ENCODE peak calls at places on chromosomes 2 and 18, in six cellular contexts. J is lung, V is uterus, F is kidney, S is RWPE2, A is HCT116. T is an unnamed sample.

GRCh38 chr18:45503988-45504387 is 111.3 kb upstream of the SLC14A2 start:
- DNase-seq in J (no peak), V (no peak), F (no peak), S (no peak), A (no peak), T (no peak)

GRCh38 chr2:191917967-191918651 is 71.2 kb upstream of the CAVIN2 start:
- DNase-seq in J (no peak), V (no peak), F (no peak), S (no peak), A (no peak), T (no peak)

GRCh38 chr2:121220995-121221394 is 64.0 kb downstream of the TFCP2L1 start:
- DNase-seq in J (no peak), V (no peak), F (no peak), S (no peak), A (peak; percentile 53), T (no peak)

GRCh38 chr2:209368406-209368805 is 55.4 kb upstream of the MAP2 start:
- DNase-seq in J (no peak), V (no peak), F (no peak), S (no peak), A (no peak), T (no peak)

GRCh38 chr2:178733975-178734374 is 73.2 kb downstream of the TTN start:
- DNase-seq in J (no peak), V (no peak), F (no peak), S (no peak), A (no peak), T (no peak)

GRCh38 chr2:73291093-73291460 is 2.3 kb downstream of the EGR4 start:
- DNase-seq in J (no peak), V (no peak), F (peak; percentile 86), S (no peak), A (no peak), T (peak; percentile 64)

GRCh38 chr2:47189635-47190034 is 34.5 kb upstream of the STPG4 start:
- DNase-seq in J (no peak), V (no peak), F (no peak), S (no peak), A (no peak), T (no peak)

GRCh38 chr2:217864960-217865359 is 137.8 kb downstream of the TNS1 start:
- DNase-seq in J (no peak), V (no peak), F (no peak), S (no peak), A (no peak), T (no peak)

GRCh38 chr2:28422903-28423741 is 30.5 kb downstream of the FOSL2 start:
- DNase-seq in J (no peak), V (no peak), F (no peak), S (no peak), A (no peak), T (no peak)

GRCh38 chr18:49094136-49094535 is 143.4 kb upstream of the SMAD7 start:
- DNase-seq in J (no peak), V (no peak), F (no peak), S (no peak), A (no peak), T (no peak)

GRCh38 chr2:198326431-198326830 is 522.0 kb downstream of the PLCL1 start:
- DNase-seq in J (no peak), V (no peak), F (no peak), S (no peak), A (no peak), T (no peak)

GRCh38 chr2:30368258-30368657 is 78.8 kb upstream of the LCLAT1 start:
- DNase-seq in J (peak; percentile 50), V (peak; percentile 50), F (peak; percentile 88), S (no peak), A (no peak), T (no peak)

GRCh38 chr18:37565985-37566478 is 434 bp upstream of the CELF4 start:
- DNase-seq in J (no peak), V (no peak), F (peak; percentile 82), S (no peak), A (no peak), T (no peak)

GRCh38 chr2:136005462-136006205 is 20.2 kb upstream of the DARS1 start:
- DNase-seq in J (no peak), V (no peak), F (no peak), S (no peak), A (no peak), T (no peak)

GRCh38 chr2:142220901-142221300 is 90.1 kb upstream of the LRP1B start:
- DNase-seq in J (no peak), V (no peak), F (no peak), S (no peak), A (no peak), T (no peak)

GRCh38 chr18:6718255-6718654 is 11.3 kb upstream of the ARHGAP28 start:
- DNase-seq in J (no peak), V (no peak), F (no peak), S (no peak), A (no peak), T (no peak)

GRCh38 chr2:239832101-239832994 is 192.8 kb downstream of the NDUFA10 start:
- DNase-seq in J (no peak), V (peak; percentile 4), F (peak; percentile 26), S (no peak), A (no peak), T (no peak)

GRCh38 chr2:239830066-239830717 is 194.9 kb downstream of the NDUFA10 start:
- DNase-seq in J (peak; percentile 22), V (peak; percentile 4), F (peak; percentile 57), S (no peak), A (no peak), T (no peak)

GRCh38 chr2:239830718-239831271 is 194.3 kb downstream of the NDUFA10 start:
- DNase-seq in J (peak; percentile 21), V (peak; percentile 8), F (peak; percentile 64), S (no peak), A (no peak), T (no peak)

GRCh38 chr2:239832995-239833727 is 192.0 kb downstream of the NDUFA10 start:
- DNase-seq in J (peak; percentile 20), V (no peak), F (peak; percentile 58), S (no peak), A (no peak), T (no peak)

DNA sequence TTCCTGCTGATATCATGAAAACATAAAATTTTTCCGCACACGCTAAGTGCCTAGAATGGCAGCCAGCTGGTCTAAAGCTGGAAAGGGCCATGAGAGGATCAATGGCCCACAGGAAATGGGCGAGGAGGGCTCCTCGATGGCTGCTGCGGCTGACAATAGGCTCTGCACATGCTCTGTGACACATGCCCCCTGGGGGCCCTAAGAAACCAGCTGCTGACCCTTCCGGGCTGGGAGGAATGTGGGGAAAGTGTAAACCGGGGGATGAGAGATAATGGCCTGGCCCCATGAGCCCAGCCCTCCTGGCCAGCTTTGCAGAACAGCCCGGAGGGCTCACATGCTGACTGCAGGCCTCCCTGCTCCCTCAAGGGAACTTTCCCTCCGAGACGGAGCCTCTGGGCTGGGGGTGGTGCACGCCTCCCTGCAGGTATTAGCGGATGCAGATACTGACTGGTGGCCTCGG is 193.8 kb downstream of the NDUFA10 start:
- DNase-seq in J (peak; percentile 27), V (peak; percentile 11), F (peak; percentile 72), S (no peak), A (no peak), T (peak; percentile 63)
- H3K9me3 ChIP-seq in J (no peaks in the 10 kb centered on the region), V (no peaks in the 10 kb centered on the region), F (no peaks in the 10 kb centered on the region), S (no peaks in the 10 kb centered on the region), A (no peaks in the 10 kb centered on the region), T (peaks cover 4% of the 10 kb centered on the region)

DNA sequence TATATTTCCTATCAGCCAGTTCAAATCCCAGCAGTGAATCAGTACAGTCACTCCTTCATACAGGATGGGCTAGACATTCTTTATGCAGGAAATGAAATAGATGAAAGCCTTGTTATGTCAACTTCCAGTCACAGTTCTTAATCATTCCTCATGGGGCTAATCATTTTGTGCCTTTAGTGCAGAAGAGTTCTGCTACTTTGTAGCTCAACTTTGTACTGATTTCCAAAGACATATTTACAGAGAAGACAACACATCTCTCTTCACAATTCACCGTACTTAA is 593.9 kb upstream of the NETO1 start:
- DNase-seq in J (no peak), V (no peak), F (no peak), S (no peak), A (no peak), T (no peak)
- H3K4me3 ChIP-seq in J (no peak overlapping the region), V (no peak overlapping the region), F (no peak overlapping the region), S (no peak overlapping the region), A (no peak overlapping the region), T (no peak overlapping the region)

GRCh38 chr2:4122751-4123150 is 419.4 kb downstream of the DCDC2C start:
- DNase-seq in J (no peak), V (no peak), F (no peak), S (no peak), A (no peak), T (no peak)
- H3K9me3 ChIP-seq in J (peaks cover 3% of the 10 kb centered on the region), V (no peaks in the 10 kb centered on the region), F (no peaks in the 10 kb centered on the region), S (no peaks in the 10 kb centered on the region), A (no peaks in the 10 kb centered on the region), T (no peaks in the 10 kb centered on the region)

GRCh38 chr2:165815299-165815698 is 21.3 kb upstream of the GALNT3 start:
- DNase-seq in J (no peak), V (no peak), F (no peak), S (no peak), A (no peak), T (no peak)
- H3K4me3 ChIP-seq in J (no peak overlapping the region), V (no peak overlapping the region), F (no peak overlapping the region), S (no peak overlapping the region), A (no peak overlapping the region), T (no peak overlapping the region)

DNA sequence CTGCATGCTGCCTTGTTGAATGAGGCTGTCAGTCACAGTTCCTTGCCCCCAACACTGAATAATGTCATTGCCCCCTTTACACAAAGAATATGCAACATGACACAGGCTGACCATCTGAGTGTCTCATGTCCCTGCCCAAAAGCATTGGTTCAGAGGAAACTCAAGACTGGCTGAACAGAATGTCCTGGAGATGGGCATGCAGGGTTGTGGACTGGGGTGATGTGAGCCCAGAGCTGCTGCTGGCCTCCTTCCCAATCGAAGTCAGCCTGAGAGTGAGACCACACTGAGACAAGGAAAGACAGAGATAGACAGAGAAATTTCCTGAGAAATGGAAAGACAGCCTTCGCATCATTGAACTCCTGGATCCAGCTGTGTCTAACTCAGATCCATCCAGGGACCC is 110.1 kb downstream of the PID1 start:
- DNase-seq in J (no peak), V (no peak), F (no peak), S (no peak), A (no peak), T (no peak)
- H3K9me3 ChIP-seq in J (no peaks in the 10 kb centered on the region), V (no peaks in the 10 kb centered on the region), F (no peaks in the 10 kb centered on the region), S (no peaks in the 10 kb centered on the region), A (no peaks in the 10 kb centered on the region), T (no peaks in the 10 kb centered on the region)

GRCh38 chr2:67329513-67329912 is 67.6 kb upstream of the ETAA1 start:
- DNase-seq in J (no peak), V (no peak), F (no peak), S (no peak), A (no peak), T (peak; percentile 20)

DNA sequence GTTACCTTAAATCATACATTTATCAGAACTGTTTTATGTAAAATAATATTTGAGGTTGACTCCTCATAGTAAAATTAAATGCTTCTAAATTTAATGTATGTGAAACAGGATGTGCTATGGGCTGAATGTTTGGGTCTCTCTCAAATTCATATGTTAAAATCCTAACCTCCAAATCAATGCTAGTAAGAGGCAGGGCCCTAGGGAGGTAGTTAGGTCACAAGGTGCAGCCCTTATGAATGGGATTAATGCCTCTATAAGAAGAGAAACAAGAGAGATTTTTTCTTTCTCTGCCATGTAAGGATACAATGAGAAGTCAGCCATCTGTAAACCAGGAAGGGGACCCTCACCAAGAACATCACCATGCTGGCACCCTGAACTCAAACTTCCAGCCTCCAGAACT is 67.2 kb upstream of the ETAA1 start:
- DNase-seq in J (no peak), V (no peak), F (no peak), S (no peak), A (no peak), T (no peak)
- H3K4me3 ChIP-seq in J (no peak overlapping the region), V (no peak overlapping the region), F (no peak overlapping the region), S (no peak overlapping the region), A (no peak overlapping the region), T (no peak overlapping the region)